ENCODE peak calls at places on chromosome 6, in nine cellular contexts. P is Peyer's patch; X is psoas muscle; B is CD4-positive, alpha-beta T cell; T is omental fat pad; L is breast epithelium; V is heart right ventricle; N is HFF-Myc; D is hepatocyte. W is an unnamed sample.

GRCh38 chr6:54916858-54917257 is 70.3 kb downstream of the FAM83B start:
- DNase-seq in L (no peak), N (no peak), V (no peak), X (no peak), B (no peak), T (no peak), P (no peak), D (peak; percentile 9), W (no peak)

GRCh38 chr6:85756982-85757381 is 114.3 kb upstream of the SYNCRIP start:
- DNase-seq in D (no peak), T (no peak), X (no peak), B (no peak), L (no peak), N (peak; percentile 2), V (no peak), P (no peak), W (no peak)

GRCh38 chr6:150749091-150749670 is 116.3 kb upstream of the MTHFD1L start:
- DNase-seq in D (no peak), B (no peak), P (no peak), T (no peak), N (no peak), L (no peak), V (no peak), X (no peak), W (no peak)

GRCh38 chr6:167933290-167933689 is 64.2 kb upstream of the KIF25 start:
- DNase-seq in N (no peak), D (no peak), L (no peak), T (no peak), V (no peak), B (no peak), P (no peak), X (no peak), W (no peak)

GRCh38 chr6:82076855-82077254 is 170.7 kb downstream of the IBTK start:
- DNase-seq in T (no peak), D (no peak), X (no peak), B (no peak), P (no peak), L (no peak), V (no peak), N (no peak), W (no peak)

GRCh38 chr6:17866876-17867444 is 120.5 kb downstream of the KIF13A start:
- DNase-seq in V (no peak), X (no peak), P (no peak), L (no peak), N (no peak), D (no peak), T (no peak), B (no peak), W (no peak)

GRCh38 chr6:89506716-89507597 is 74.0 kb downstream of the ANKRD6 start:
- DNase-seq in B (no peak), T (no peak), L (no peak), D (no peak), N (no peak), V (no peak), P (no peak), X (no peak), W (no peak)

GRCh38 chr6:163443985-163444553 is 29.6 kb downstream of the QKI start:
- DNase-seq in B (no peak), V (no peak), L (no peak), D (no peak), N (no peak), P (no peak), X (no peak), T (no peak), W (no peak)

GRCh38 chr6:36911946-36912555 is 26.3 kb downstream of the C6orf89 start:
- DNase-seq in B (peak; percentile 22), D (no peak), P (peak; percentile 44), V (no peak), T (no peak), X (no peak), L (no peak), N (no peak), W (no peak)

GRCh38 chr6:5728726-5729434 is 277.8 kb downstream of the NRN1 start:
- DNase-seq in N (peak; percentile 33), B (no peak), D (no peak), P (no peak), V (no peak), T (no peak), X (no peak), L (no peak), W (no peak)

GRCh38 chr6:159249752-159250151 is 80.6 kb downstream of the FNDC1 start:
- DNase-seq in P (no peak), D (no peak), L (no peak), N (no peak), T (no peak), V (no peak), B (no peak), X (no peak), W (no peak)

GRCh38 chr6:151025076-151025475 is 159.6 kb downstream of the MTHFD1L start:
- DNase-seq in D (no peak), P (no peak), V (no peak), N (no peak), X (no peak), B (no peak), T (no peak), L (no peak), W (no peak)

DNA sequence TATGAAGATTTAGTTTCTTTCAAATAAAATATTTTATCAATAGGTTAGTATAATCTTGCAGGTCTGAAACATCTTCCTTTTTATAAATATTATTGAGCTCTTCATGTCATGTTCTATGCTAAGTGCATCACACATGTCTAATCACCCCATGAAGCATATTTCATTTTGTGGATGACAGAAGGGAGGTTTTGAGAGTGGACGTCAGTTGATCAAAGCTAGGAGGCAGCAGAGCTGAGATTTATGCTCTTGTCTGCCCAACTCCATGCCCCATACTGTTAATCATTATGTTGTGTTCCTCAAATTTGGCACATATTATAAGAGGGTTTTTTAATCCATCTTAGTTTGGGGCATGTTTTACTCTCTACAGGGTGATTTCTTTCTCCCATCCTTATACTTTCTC is 22.7 kb downstream of the DSE start:
- DNase-seq in L (no peak), N (no peak), P (no peak), D (no peak), X (no peak), T (no peak), B (no peak), V (no peak), W (no peak)
- TF ChIP-seq CTCF in L (no peak), N (no peak), P (peak; percentile 3), D (no peak), X (peak; percentile 32), T (no peak), B (no peak), V (no peak), W (no peak)

GRCh38 chr6:84344005-84344404 is 116.6 kb upstream of the CEP162 start:
- DNase-seq in P (no peak), V (no peak), B (no peak), T (no peak), D (no peak), N (no peak), L (no peak), X (no peak), W (no peak)

GRCh38 chr6:84350397-84350796 is 123.0 kb upstream of the CEP162 start:
- DNase-seq in X (no peak), P (no peak), L (no peak), B (no peak), T (no peak), N (no peak), V (no peak), D (peak; percentile 11), W (no peak)

GRCh38 chr6:84348801-84349200 is 121.4 kb upstream of the CEP162 start:
- DNase-seq in N (no peak), D (no peak), X (no peak), V (no peak), T (no peak), P (no peak), B (no peak), L (no peak), W (no peak)

GRCh38 chr6:84349542-84349941 is 122.1 kb upstream of the CEP162 start:
- DNase-seq in B (no peak), V (no peak), T (no peak), X (no peak), D (no peak), L (no peak), P (no peak), N (no peak), W (no peak)

GRCh38 chr6:84346372-84346771 is 118.9 kb upstream of the CEP162 start:
- DNase-seq in B (no peak), N (no peak), P (no peak), L (no peak), D (no peak), V (no peak), T (no peak), X (no peak), W (no peak)
- TF ChIP-seq CTCF in B (no peak), N (peak; percentile 25), P (no peak), L (no peak), D (peak; percentile 4), V (no peak), T (no peak), X (no peak), W (no peak)

DNA sequence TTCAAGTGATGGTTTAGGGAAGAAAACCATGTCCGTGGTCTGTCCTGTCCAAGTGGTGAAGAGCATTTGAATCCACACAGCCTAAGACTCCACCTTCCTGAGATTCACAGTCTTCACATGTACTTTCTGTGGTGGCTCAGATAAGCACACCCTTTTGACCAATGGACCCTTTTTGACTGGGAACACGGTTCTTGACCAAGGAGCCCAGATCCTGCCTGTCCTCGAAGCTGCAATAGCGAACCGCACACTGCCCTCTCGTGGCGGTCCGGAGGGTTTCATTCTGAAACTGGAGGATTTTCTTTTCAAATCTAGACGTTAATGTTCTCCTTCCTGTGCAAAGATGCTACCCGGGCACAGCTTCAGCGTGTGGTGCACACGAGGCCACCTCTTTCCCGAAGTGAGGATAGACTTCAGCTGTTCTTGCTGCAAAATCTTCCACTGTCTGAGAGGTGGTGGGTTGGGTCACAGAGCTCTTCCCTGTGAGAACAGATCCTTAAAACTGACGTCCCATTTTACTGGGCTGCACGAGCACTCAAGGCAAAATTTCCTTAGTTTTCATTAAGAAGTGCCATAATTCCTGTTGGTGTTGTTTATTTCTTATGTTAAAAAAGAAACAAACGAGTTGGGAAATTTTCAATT is 90.5 kb downstream of the SYNJ2 start:
- DNase-seq in D (peak; percentile 83), B (peak; percentile 61), N (no peak), T (peak; percentile 46), V (peak; percentile 74), X (peak; percentile 72), L (peak; percentile 70), P (peak; percentile 50), W (peak; percentile 79)
- TF ChIP-seq CTCF in D (peak; percentile 93), B (peak; percentile 80), N (peak; percentile 79), T (no peak), V (peak; percentile 81), X (peak; percentile 84), L (peak; percentile 84), P (peak; percentile 83), W (peak; percentile 75)

DNA sequence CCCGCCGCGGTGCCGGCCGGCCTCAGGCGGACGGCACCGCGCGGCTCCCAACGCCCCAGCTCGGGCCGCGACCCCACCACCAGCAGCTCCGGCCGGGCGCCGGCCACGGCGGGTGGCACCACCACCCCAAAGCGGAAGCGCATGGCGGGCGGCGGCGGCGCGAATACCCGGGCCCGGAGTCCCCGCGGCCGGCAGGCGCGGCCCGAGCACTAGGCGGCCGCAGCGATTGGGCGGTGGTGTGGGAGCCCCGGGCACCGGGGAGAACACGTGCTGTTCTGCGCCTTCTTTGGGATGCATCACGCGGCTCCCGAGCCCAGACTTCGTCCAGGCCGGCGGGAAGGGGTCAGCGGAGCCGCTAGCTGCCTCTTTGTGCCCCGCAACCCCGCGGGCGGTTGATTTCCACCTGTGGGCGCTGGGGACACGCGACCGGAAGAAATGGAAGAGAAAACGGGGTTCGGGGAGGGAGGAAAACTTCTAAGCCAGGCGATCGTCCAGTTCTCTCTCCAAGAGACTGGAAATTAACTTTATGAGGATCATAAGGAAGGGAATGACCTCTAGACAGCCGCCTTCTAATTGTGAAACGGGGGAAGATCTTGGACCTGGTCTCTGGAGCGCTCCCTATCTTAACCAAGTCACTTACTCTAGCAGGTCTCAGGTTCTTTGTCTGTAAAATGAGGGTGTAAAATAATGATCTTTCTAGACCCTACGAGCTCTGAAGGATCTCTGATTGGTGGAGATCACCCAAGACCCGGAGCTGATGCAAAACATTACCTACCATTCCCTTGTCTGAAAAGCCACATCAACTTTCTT is at the start of gene EPM2A:
- DNase-seq in B (peak; percentile 38), V (peak; percentile 85), N (no peak), D (peak; percentile 89), X (peak; percentile 91), T (peak; percentile 42), L (peak; percentile 80), P (peak; percentile 66), W (peak; percentile 80)
- TF ChIP-seq CTCF in B (no peak), V (peak; percentile 5), N (no peak), D (no peak), X (no peak), T (no peak), L (no peak), P (no peak), W (no peak)